ENCODE peak calls at places on chromosomes 12 and 14, in seven cellular contexts. P, E, O, R, A, C and T are unnamed samples.

GRCh38 chr12:130803707-130804106 is 35.3 kb downstream of the STX2 start:
- DNase-seq in P (no peak), A (no peak), E (peak; percentile 50), R (no peak), O (no peak), C (no peak), T (no peak)

GRCh38 chr14:65069874-65070709 is 32.2 kb downstream of the MAX start:
- DNase-seq in P (no peak), E (no peak), C (no peak), O (no peak), A (no peak), R (no peak), T (peak; percentile 79)

GRCh38 chr12:20946732-20947131 is 136.2 kb downstream of the SLCO1B3 start:
- DNase-seq in E (no peak), P (peak; percentile 50), O (peak; percentile 61), C (no peak), R (peak; percentile 57), A (no peak), T (peak; percentile 51)

GRCh38 chr12:109179927-109180326 is 63.5 kb downstream of the ACACB start:
- DNase-seq in C (no peak), R (no peak), A (no peak), O (no peak), P (no peak), E (no peak), T (no peak)

GRCh38 chr12:89709994-89710872 is 1.6 kb upstream of the ATP2B1 start:
- DNase-seq in R (no peak), A (no peak), E (peak; percentile 54), C (no peak), O (peak; percentile 83), P (peak; percentile 74), T (peak; percentile 85)

GRCh38 chr12:64385019-64385418 is 5.5 kb downstream of the C12orf56 start:
- DNase-seq in E (no peak), R (no peak), C (no peak), A (no peak), P (no peak), O (no peak), T (no peak)

GRCh38 chr12:104911942-104912341 is 46.1 kb downstream of the SLC41A2 start:
- DNase-seq in C (no peak), P (no peak), R (no peak), E (no peak), A (no peak), O (no peak), T (no peak)

GRCh38 chr12:90250766-90251165 is 542.1 kb upstream of the ATP2B1 start:
- DNase-seq in A (no peak), E (no peak), C (no peak), P (no peak), R (no peak), O (no peak), T (no peak)

GRCh38 chr14:50860478-50861086 is 11.3 kb upstream of the ABHD12B start:
- DNase-seq in E (peak; percentile 81), C (peak; percentile 78), A (peak; percentile 77), O (peak; percentile 94), R (peak; percentile 88), P (peak; percentile 84), T (peak; percentile 81)

GRCh38 chr12:40745386-40745785 is 53.1 kb downstream of the CNTN1 start:
- DNase-seq in E (no peak), C (no peak), A (no peak), O (no peak), P (no peak), R (peak; percentile 84), T (no peak)

GRCh38 chr12:14167005-14167628 is 185.7 kb upstream of the GRIN2B start:
- DNase-seq in R (peak; percentile 69), C (peak; percentile 66), A (peak; percentile 56), O (peak; percentile 76), P (peak; percentile 65), E (peak; percentile 41), T (peak; percentile 82)

GRCh38 chr14:104351849-104352492 is 213.6 kb downstream of the KIF26A start:
- DNase-seq in C (no peak), A (no peak), E (no peak), O (no peak), P (no peak), R (no peak), T (no peak)

GRCh38 chr14:29442720-29443119 is 484.9 kb downstream of the PRKD1 start:
- DNase-seq in P (no peak), R (peak; percentile 16), E (peak; percentile 79), C (no peak), A (peak; percentile 50), O (no peak), T (no peak)

GRCh38 chr14:50082784-50083466 is 33.4 kb downstream of the VCPKMT start:
- DNase-seq in O (no peak), C (no peak), A (peak; percentile 10), E (peak; percentile 86), R (no peak), P (no peak), T (peak; percentile 6)

GRCh38 chr14:100313464-100314230 is 7.4 kb upstream of the SLC25A29 start:
- DNase-seq in E (no peak), A (no peak), O (no peak), R (no peak), C (no peak), P (no peak), T (no peak)

GRCh38 chr12:31000751-31001150 is 72.9 kb upstream of the DDX11 start:
- DNase-seq in E (peak; percentile 34), P (no peak), O (no peak), C (no peak), A (peak; percentile 43), R (no peak), T (no peak)

GRCh38 chr14:102729825-102730224 is 47.4 kb upstream of the TRAF3 start:
- DNase-seq in P (no peak), R (no peak), E (no peak), O (no peak), A (no peak), C (no peak), T (no peak)

GRCh38 chr14:51562816-51563215 is 88.9 kb upstream of the FRMD6 start:
- DNase-seq in P (no peak), O (no peak), E (peak; percentile 68), C (no peak), A (peak; percentile 68), R (no peak), T (peak; percentile 87)

GRCh38 chr14:24982472-24983155 is 67.3 kb downstream of the STXBP6 start:
- DNase-seq in A (peak; percentile 94), R (no peak), E (peak; percentile 97), C (no peak), O (no peak), P (no peak), T (peak; percentile 35)

GRCh38 chr12:18479266-18479665 is 217.9 kb downstream of the PIK3C2G start:
- DNase-seq in E (no peak), C (no peak), P (no peak), R (no peak), A (no peak), O (no peak), T (peak; percentile 68)

GRCh38 chr12:77190022-77190421 is 124.7 kb upstream of the E2F7 start:
- DNase-seq in R (peak; percentile 11), A (peak; percentile 82), P (no peak), O (no peak), E (peak; percentile 89), C (no peak), T (peak; percentile 12)

GRCh38 chr12:32331133-32331532 is 68.2 kb upstream of the FGD4 start:
- DNase-seq in O (no peak), C (no peak), E (peak; percentile 70), R (peak; percentile 90), P (no peak), A (peak; percentile 75), T (peak; percentile 41)

GRCh38 chr12:6116481-6117021 is 7.9 kb downstream of the VWF start:
- DNase-seq in C (no peak), O (no peak), E (peak; percentile 15), P (no peak), A (peak; percentile 66), R (no peak), T (peak; percentile 67)

GRCh38 chr14:100722367-100722766 is 4.3 kb upstream of the DLK1 start:
- DNase-seq in P (no peak), O (no peak), C (no peak), E (no peak), R (no peak), A (no peak), T (no peak)

GRCh38 chr14:89813485-89814080 is 140.9 kb downstream of the EFCAB11 start:
- DNase-seq in C (no peak), R (peak; percentile 90), P (peak; percentile 44), O (no peak), E (peak; percentile 96), A (peak; percentile 79), T (peak; percentile 96)

GRCh38 chr14:67218126-67218525 is 23.1 kb upstream of the PALS1 start:
- DNase-seq in R (no peak), C (no peak), E (no peak), A (no peak), O (no peak), P (no peak), T (no peak)

GRCh38 chr14:31529053-31529452 is 32.2 kb upstream of the NUBPL start:
- DNase-seq in A (peak; percentile 41), R (no peak), E (peak; percentile 27), C (no peak), P (no peak), O (no peak), T (no peak)

GRCh38 chr12:28933176-28933575 is 215.9 kb upstream of the FAR2 start:
- DNase-seq in A (no peak), P (no peak), R (no peak), C (no peak), O (no peak), E (no peak), T (no peak)
- H3K9ac ChIP-seq in A (no peak overlapping the region), P (no peak overlapping the region), R (no peak overlapping the region), C (no peak overlapping the region), O (no peak overlapping the region), E (no peak overlapping the region), T (no peak overlapping the region)

DNA sequence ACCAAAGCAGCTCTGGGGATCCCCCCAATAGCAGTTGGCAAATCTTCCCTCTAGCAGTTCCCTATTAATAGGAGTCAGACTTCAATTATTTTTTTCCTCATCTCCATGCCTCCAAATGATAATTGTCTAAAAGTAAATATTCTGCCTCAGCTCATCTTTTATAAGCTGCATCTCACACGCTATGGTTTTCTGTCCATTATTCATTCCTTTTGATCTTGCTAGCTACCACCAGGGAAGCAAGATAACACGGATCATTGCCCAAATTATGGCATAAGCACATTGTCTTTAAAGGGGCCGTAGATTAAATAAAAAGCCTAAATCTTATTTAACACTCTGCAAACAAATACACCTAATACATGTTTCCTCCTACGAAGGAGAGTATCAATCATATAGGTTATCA is 670.8 kb upstream of the FLRT2 start:
- DNase-seq in O (no peak), P (no peak), A (no peak), R (no peak), C (no peak), E (no peak), T (no peak)
- H4K8ac ChIP-seq in O (no peak overlapping the region), P (no peak overlapping the region), A (no peak overlapping the region), R (no peak overlapping the region), C (no peak overlapping the region), E (no peak overlapping the region), T (no peak overlapping the region)

DNA sequence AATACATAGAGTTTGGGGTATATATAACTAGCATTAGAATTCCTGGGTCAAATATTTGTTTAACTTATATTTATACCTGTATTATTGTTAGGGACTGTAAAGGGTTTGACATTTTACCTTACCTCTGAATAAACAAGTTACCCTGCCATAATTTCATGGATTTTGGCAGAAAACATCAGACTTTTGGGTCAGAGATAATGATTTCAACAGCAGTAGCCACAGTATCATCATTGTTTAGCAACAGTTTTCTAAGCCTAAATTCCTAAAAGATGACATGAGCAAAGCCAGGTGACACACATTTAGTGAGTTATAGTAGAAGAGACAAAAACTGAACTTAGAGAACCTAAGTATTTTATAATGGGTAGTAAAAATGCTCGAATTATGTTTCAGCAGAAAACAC is 954.4 kb downstream of the TRHDE start:
- DNase-seq in O (no peak), C (no peak), P (no peak), E (no peak), A (no peak), R (peak; percentile 31), T (peak; percentile 7)
- H2BK5ac ChIP-seq in O (no peak overlapping the region), C (no peak overlapping the region), P (no peak overlapping the region), E (no peak overlapping the region), A (no peak overlapping the region), R (no peak overlapping the region), T (no peak overlapping the region)

GRCh38 chr12:12350868-12351463 is 924 bp upstream of the MANSC1 start:
- DNase-seq in C (no peak), P (no peak), O (no peak), R (no peak), E (peak; percentile 26), A (no peak), T (no peak)
- H3K9ac ChIP-seq in C (no peak overlapping the region), P (no peak overlapping the region), O (no peak overlapping the region), R (no peak overlapping the region), E (no peak overlapping the region), A (no peak overlapping the region), T (no peak overlapping the region)